ENCODE peak calls at places on chromosome 4, in four cellular contexts. One of them, this sample, is unnamed.

GRCh38 chr4:85606505-85606904 is 131.6 kb downstream of the ARHGAP24 start:
- DNase-seq in ovary: no peak
- DNase-seq in kidney: no peak
- DNase-seq in GM12878: no peak
- DNase-seq in this sample: no peak

GRCh38 chr4:37381040-37381668 is 136.6 kb downstream of the NWD2 start:
- DNase-seq in ovary: no peak
- DNase-seq in kidney: no peak
- DNase-seq in GM12878: no peak
- DNase-seq in this sample: no peak

GRCh38 chr4:52172166-52172565 is 121.1 kb downstream of the SPATA18 start:
- DNase-seq in ovary: no peak
- DNase-seq in kidney: no peak
- DNase-seq in GM12878: no peak
- DNase-seq in this sample: no peak

GRCh38 chr4:124953059-124953850 is 240.7 kb upstream of the ANKRD50 start:
- DNase-seq in ovary: no peak
- DNase-seq in kidney: no peak
- DNase-seq in GM12878: no peak
- DNase-seq in this sample: no peak

GRCh38 chr4:154081391-154081790 is 292.5 kb upstream of the SFRP2 start:
- DNase-seq in ovary: no peak
- DNase-seq in kidney: no peak
- DNase-seq in GM12878: no peak
- DNase-seq in this sample: no peak

GRCh38 chr4:121072080-121072835 is at the start of gene NDNF:
- DNase-seq in ovary: peak
- DNase-seq in kidney: peak
- DNase-seq in GM12878: no peak
- DNase-seq in this sample: no peak

GRCh38 chr4:102606261-102606660 is 105.1 kb downstream of the NFKB1 start:
- DNase-seq in ovary: no peak
- DNase-seq in kidney: no peak
- DNase-seq in GM12878: no peak
- DNase-seq in this sample: no peak

GRCh38 chr4:56215901-56216300 is 171.4 kb downstream of the AASDH start:
- DNase-seq in ovary: no peak
- DNase-seq in kidney: no peak
- DNase-seq in GM12878: no peak
- DNase-seq in this sample: no peak

GRCh38 chr4:38132843-38133662 is 172.9 kb downstream of the PTTG2 start:
- DNase-seq in ovary: no peak
- DNase-seq in kidney: no peak
- DNase-seq in GM12878: peak
- DNase-seq in this sample: peak

GRCh38 chr4:871484-871883 is 45.6 kb upstream of the CPLX1 start:
- DNase-seq in ovary: no peak
- DNase-seq in kidney: no peak
- DNase-seq in GM12878: no peak
- DNase-seq in this sample: no peak

GRCh38 chr4:80185787-80186548 is 11.3 kb upstream of the PRDM8 start:
- DNase-seq in ovary: no peak
- DNase-seq in kidney: no peak
- DNase-seq in GM12878: no peak
- DNase-seq in this sample: no peak
- H3K4me3 ChIP-seq in ovary: peak
- H3K4me3 ChIP-seq in kidney: peak
- H3K4me3 ChIP-seq in GM12878: no peak
- H3K4me3 ChIP-seq in this sample: no peak

GRCh38 chr4:81136161-81136910 is 78.7 kb downstream of the PRKG2 start:
- DNase-seq in ovary: no peak
- DNase-seq in kidney: no peak
- DNase-seq in GM12878: no peak
- DNase-seq in this sample: no peak
- H3K4me3 ChIP-seq in ovary: no peak
- H3K4me3 ChIP-seq in kidney: no peak
- H3K4me3 ChIP-seq in GM12878: no peak
- H3K4me3 ChIP-seq in this sample: no peak

GRCh38 chr4:140643571-140644055 is 74.9 kb upstream of the UCP1 start:
- DNase-seq in ovary: no peak
- DNase-seq in kidney: no peak
- DNase-seq in GM12878: no peak
- DNase-seq in this sample: no peak

GRCh38 chr4:140640150-140640748 is 71.5 kb upstream of the UCP1 start:
- DNase-seq in ovary: no peak
- DNase-seq in kidney: no peak
- DNase-seq in GM12878: no peak
- DNase-seq in this sample: no peak

GRCh38 chr4:140642674-140643437 is 74.1 kb upstream of the UCP1 start:
- DNase-seq in ovary: peak
- DNase-seq in kidney: no peak
- DNase-seq in GM12878: no peak
- DNase-seq in this sample: no peak

GRCh38 chr4:140641105-140641555 is 72.4 kb upstream of the UCP1 start:
- DNase-seq in ovary: no peak
- DNase-seq in kidney: no peak
- DNase-seq in GM12878: no peak
- DNase-seq in this sample: no peak

DNA sequence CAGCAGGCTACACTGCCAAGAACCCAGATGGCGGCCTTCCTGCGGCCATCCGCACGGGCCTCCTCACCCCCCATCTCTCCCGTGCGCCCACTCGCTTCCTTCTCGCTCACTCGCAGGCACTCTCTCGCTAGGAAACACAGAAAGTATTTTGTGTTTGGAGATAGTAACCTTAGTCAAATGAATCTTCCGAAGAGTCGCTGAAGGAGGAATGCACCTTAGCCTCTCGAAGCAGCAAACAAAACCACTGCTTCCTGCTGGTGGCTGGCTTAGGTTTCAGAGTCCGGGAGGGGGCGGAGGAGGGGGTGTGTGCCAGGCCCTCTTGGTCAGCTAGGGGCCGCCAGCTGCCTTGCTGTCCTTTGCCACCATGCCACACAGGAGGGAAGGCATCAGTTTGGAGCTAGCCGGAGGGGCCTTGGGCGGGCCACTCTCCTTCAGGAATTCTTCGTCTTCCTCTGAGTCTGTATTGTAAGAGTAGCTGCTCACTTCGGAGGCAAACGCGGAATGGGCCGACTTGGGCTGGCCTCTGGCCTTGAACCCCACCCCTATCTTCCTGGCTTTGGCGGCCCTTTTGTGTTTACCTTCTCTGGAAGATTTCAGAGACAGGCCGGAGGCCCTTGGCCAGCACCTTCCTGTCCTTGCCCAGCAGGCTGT is 73.2 kb upstream of the UCP1 start:
- DNase-seq in ovary: peak
- DNase-seq in kidney: no peak
- DNase-seq in GM12878: no peak
- DNase-seq in this sample: no peak
- H3K4me3 ChIP-seq in ovary: peak
- H3K4me3 ChIP-seq in kidney: peak
- H3K4me3 ChIP-seq in GM12878: no peak
- H3K4me3 ChIP-seq in this sample: no peak

GRCh38 chr4:123547167-123547817 is 150.7 kb downstream of the SPRY1 start:
- DNase-seq in ovary: no peak
- DNase-seq in kidney: peak
- DNase-seq in GM12878: no peak
- DNase-seq in this sample: no peak
- H3K4me3 ChIP-seq in ovary: no peak
- H3K4me3 ChIP-seq in kidney: peak
- H3K4me3 ChIP-seq in GM12878: no peak
- H3K4me3 ChIP-seq in this sample: no peak

GRCh38 chr4:137531121-137531520 is 1.2 kb downstream of the PCDH18 start:
- DNase-seq in ovary: no peak
- DNase-seq in kidney: no peak
- DNase-seq in GM12878: no peak
- DNase-seq in this sample: no peak
- H3K4me3 ChIP-seq in ovary: peak
- H3K4me3 ChIP-seq in kidney: peak
- H3K4me3 ChIP-seq in GM12878: no peak
- H3K4me3 ChIP-seq in this sample: no peak

DNA sequence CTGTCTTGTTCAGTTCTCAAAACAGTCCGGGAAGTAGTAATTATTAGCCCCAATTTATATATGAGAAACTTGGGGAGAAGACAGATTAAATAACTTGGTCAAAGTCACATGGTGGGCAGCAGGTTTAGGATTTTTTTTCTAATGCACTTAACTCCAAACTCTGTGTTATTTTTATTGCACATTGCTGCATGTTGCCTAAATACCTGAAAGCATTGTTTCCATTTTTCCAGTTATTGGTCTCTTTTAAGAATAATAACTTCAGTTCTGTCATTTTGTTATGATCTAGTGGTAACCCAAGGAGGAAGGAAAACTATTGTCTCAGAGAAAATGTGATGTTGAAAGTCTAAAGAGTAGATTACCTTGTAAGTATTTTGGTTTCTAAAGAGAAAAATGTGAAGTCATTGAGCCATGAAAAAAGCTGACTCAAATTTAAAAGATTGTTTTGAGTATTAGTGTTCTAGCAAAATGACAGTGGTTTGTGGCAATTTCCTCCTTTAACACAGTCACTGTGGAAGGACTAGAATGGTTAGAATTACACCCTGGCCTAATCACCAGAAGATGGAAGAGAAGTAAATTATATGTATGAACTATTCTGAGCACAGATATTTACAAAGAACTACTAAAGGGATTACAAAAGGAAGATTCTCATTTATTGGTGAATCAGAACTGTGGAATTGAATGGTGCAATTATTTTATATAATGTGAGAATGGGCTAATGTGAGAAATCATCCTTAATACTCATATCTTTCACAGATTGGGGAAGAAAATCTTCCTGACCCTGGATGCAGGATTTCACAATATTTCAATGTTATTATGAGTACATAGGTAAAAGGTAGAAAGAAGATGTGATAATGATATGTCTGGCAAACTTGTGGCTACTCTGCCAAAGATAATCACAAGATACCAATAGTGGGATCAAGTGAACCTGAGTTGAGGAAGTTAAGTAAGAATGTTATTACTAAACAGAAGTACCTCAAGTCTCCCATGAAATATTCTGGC is 21.7 kb upstream of the CXCL8 start:
- DNase-seq in ovary: no peak
- DNase-seq in kidney: no peak
- DNase-seq in GM12878: peak
- DNase-seq in this sample: peak
- H3K4me3 ChIP-seq in ovary: no peak
- H3K4me3 ChIP-seq in kidney: no peak
- H3K4me3 ChIP-seq in GM12878: no peak
- H3K4me3 ChIP-seq in this sample: no peak

DNA sequence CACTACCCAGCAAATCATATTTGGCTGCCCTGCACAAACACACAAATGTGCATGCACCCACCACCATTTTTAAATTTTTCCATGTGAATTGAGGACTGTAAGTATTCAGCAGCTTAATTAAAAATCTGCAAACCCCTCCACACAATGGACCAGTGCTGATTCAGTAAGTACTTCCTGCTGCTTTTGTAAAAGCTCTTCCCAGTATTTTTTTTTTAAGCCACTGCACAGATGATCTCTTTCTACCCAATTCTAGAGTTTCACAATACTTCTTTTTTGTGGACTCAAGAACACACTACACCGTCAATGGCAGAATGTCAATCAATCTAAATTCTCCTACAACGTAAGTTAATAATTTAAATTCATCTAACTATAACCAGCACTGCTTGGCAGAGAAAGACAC is 26.5 kb downstream of the SH3RF1 start:
- DNase-seq in ovary: no peak
- DNase-seq in kidney: no peak
- DNase-seq in GM12878: no peak
- DNase-seq in this sample: no peak
- H3K4me3 ChIP-seq in ovary: no peak
- H3K4me3 ChIP-seq in kidney: no peak
- H3K4me3 ChIP-seq in GM12878: no peak
- H3K4me3 ChIP-seq in this sample: no peak

DNA sequence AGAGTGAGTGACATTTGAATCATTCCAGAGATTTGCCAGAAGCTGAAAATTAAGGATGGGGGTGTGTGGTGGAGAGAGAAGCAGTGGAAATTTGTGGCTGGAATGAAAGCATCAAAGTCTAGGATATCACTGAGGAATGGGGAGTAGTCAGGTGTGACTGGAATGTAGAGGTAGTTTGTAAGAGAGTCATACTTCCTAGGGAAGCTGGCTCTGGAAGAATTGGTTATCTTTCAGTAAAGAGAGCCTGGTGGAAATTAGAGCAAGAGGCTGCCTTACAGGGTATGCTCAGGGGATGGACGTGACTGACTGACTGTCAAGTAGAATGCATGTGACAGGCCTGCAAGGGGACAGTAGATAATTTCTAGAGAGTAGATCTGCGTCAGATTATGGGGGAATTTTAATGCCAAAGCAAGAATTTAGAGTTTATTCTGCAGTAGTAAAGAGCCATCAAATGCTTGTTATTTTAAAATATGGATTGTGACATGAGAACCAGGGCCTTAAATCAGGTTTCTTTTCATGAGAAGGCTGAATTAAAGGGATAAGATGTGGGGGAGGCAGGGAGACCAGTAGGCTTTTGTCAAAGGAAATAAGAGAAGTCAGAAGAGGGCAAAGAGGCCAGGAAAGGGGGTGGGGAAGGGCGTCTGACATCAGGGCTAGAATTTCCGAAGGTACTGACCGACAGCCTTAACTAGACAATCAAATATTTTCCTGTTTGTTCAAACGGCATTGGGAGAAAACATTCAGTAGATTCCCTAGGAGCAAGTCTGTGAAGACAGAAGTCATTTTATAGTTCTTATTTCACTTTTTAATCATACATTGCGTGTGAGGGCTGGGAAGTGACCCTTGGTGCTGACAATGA is 109.9 kb downstream of the AFF1 start:
- DNase-seq in ovary: no peak
- DNase-seq in kidney: no peak
- DNase-seq in GM12878: no peak
- DNase-seq in this sample: no peak
- H3K4me3 ChIP-seq in ovary: peak
- H3K4me3 ChIP-seq in kidney: peak
- H3K4me3 ChIP-seq in GM12878: no peak
- H3K4me3 ChIP-seq in this sample: no peak